ENCODE peak calls at places on chromosomes 1 and 21, in four cellular contexts. E is H9, D is H1, M is trophoblast cell. Z is an unnamed sample.

GRCh38 chr1:31230378-31230777 is 9.3 kb downstream of the NKAIN1 start:
- DNase-seq in E (no peak), D (no peak), M (no peak), Z (no peak)

GRCh38 chr1:52153898-52154297 is 12.0 kb downstream of the ZFYVE9 start:
- DNase-seq in E (no peak), D (no peak), M (no peak), Z (no peak)

GRCh38 chr1:247338723-247339270 is 7.1 kb upstream of the ZNF496 start:
- DNase-seq in E (no peak), D (no peak), M (no peak), Z (no peak)

GRCh38 chr1:212722270-212722945 is 22.8 kb upstream of the BATF3 start:
- DNase-seq in E (no peak), D (no peak), M (no peak), Z (no peak)

GRCh38 chr21:17513214-17514123 is 626 bp downstream of the CXADR start:
- DNase-seq in E (peak; percentile 36), D (no peak), M (peak; percentile 15), Z (peak; percentile 35)

GRCh38 chr1:76267631-76268030 is 193.1 kb downstream of the ST6GALNAC3 start:
- DNase-seq in E (no peak), D (no peak), M (no peak), Z (no peak)

GRCh38 chr1:16184557-16185303 is 27.7 kb downstream of the ARHGEF19 start:
- DNase-seq in E (no peak), D (no peak), M (no peak), Z (no peak)

GRCh38 chr1:2258996-2259395 is 30.9 kb downstream of the SKI start:
- DNase-seq in E (no peak), D (no peak), M (no peak), Z (no peak)

GRCh38 chr1:66490817-66491216 is 43.1 kb upstream of the SGIP1 start:
- DNase-seq in E (no peak), D (no peak), M (no peak), Z (no peak)

GRCh38 chr1:188689542-188689941 is 1788.1 kb downstream of the BRINP3 start:
- DNase-seq in E (peak; percentile 41), D (no peak), M (peak; percentile 10), Z (no peak)

GRCh38 chr1:30706528-30706927 is 16.9 kb downstream of the MATN1 start:
- DNase-seq in E (no peak), D (no peak), M (no peak), Z (no peak)

GRCh38 chr1:1272341-1273151 is 1.1 kb downstream of the UBE2J2 start:
- DNase-seq in E (no peak), D (no peak), M (no peak), Z (no peak)

GRCh38 chr1:59062743-59063142 is 234.2 kb upstream of the FGGY start:
- DNase-seq in E (no peak), D (no peak), M (peak; percentile 29), Z (no peak)

GRCh38 chr1:92877792-92878191 is 46.0 kb downstream of the RPL5 start:
- DNase-seq in E (no peak), D (no peak), M (no peak), Z (no peak)

GRCh38 chr1:59025898-59026426 is 242.1 kb upstream of the JUN start:
- DNase-seq in E (no peak), D (no peak), M (no peak), Z (no peak)

GRCh38 chr1:47992720-47993119 is 4.5 kb downstream of the TRABD2B start:
- DNase-seq in E (peak; percentile 31), D (no peak), M (no peak), Z (no peak)

GRCh38 chr1:212561501-212561931 is 47.0 kb upstream of the ATF3 start:
- DNase-seq in E (no peak), D (no peak), M (peak; percentile 78), Z (no peak)

GRCh38 chr1:214636436-214636835 is 33.4 kb downstream of the CENPF start:
- DNase-seq in E (no peak), D (no peak), M (no peak), Z (no peak)

GRCh38 chr1:12166834-12167492 is at the start of gene TNFRSF1B:
- DNase-seq in E (peak; percentile 76), D (no peak), M (peak; percentile 50), Z (peak; percentile 48)

GRCh38 chr1:203915811-203916210 is 54.4 kb downstream of the SNRPE start:
- DNase-seq in E (no peak), D (no peak), M (peak; percentile 67), Z (no peak)

GRCh38 chr1:180290265-180291001 is 60.4 kb downstream of the LHX4 start:
- DNase-seq in E (no peak), D (no peak), M (peak; percentile 52), Z (no peak)

GRCh38 chr1:83998599-83999315 is at the start of gene TTLL7:
- DNase-seq in E (peak; percentile 86), D (no peak), M (peak; percentile 42), Z (peak; percentile 85)

GRCh38 chr1:186740324-186740723 is 60.1 kb upstream of the PTGS2 start:
- DNase-seq in E (no peak), D (no peak), M (no peak), Z (no peak)

GRCh38 chr1:94329986-94330385 is 88.2 kb upstream of the ABCD3 start:
- DNase-seq in E (peak; percentile 39), D (no peak), M (no peak), Z (no peak)

GRCh38 chr1:36511804-36512798 is 29.4 kb upstream of the CSF3R start:
- DNase-seq in E (no peak), D (no peak), M (no peak), Z (no peak)

GRCh38 chr1:14538335-14538734 is 60.1 kb upstream of the KAZN start:
- DNase-seq in E (no peak), D (no peak), M (peak; percentile 16), Z (no peak)

GRCh38 chr1:117636637-117637425 is 31.0 kb downstream of the TENT5C start:
- DNase-seq in E (no peak), D (no peak), M (no peak), Z (no peak)

GRCh38 chr21:41956926-41957729 is 3.3 kb upstream of the C2CD2 start:
- DNase-seq in E (no peak), D (no peak), M (peak; percentile 83), Z (no peak)

GRCh38 chr1:147735423-147735822 is 25.0 kb downstream of the GJA5 start:
- DNase-seq in E (no peak), D (no peak), M (no peak), Z (no peak)

GRCh38 chr21:25863031-25863430 is 128.3 kb downstream of the GABPA start:
- DNase-seq in E (no peak), D (no peak), M (no peak), Z (no peak)

GRCh38 chr1:114439369-114439768 is 71.6 kb downstream of the TRIM33 start:
- DNase-seq in E (no peak), D (no peak), M (no peak), Z (no peak)

GRCh38 chr1:228270032-228270431 is 62.2 kb downstream of the OBSCN start:
- DNase-seq in E (no peak), D (no peak), M (no peak), Z (no peak)

GRCh38 chr1:40868051-40868723 is 6.0 kb upstream of the CITED4 start:
- DNase-seq in E (no peak), D (no peak), M (peak; percentile 88), Z (no peak)

GRCh38 chr1:245995474-245995873 is 511.6 kb downstream of the SMYD3 start:
- DNase-seq in E (no peak), D (no peak), M (no peak), Z (no peak)

GRCh38 chr21:44581158-44581557 is 754 bp upstream of the KRTAP10-5 start:
- DNase-seq in E (no peak), D (no peak), M (no peak), Z (no peak)
- H2BK12ac ChIP-seq in E (no peak overlapping the region), D (no peak overlapping the region), M (no peak overlapping the region), Z (no peak overlapping the region)

DNA sequence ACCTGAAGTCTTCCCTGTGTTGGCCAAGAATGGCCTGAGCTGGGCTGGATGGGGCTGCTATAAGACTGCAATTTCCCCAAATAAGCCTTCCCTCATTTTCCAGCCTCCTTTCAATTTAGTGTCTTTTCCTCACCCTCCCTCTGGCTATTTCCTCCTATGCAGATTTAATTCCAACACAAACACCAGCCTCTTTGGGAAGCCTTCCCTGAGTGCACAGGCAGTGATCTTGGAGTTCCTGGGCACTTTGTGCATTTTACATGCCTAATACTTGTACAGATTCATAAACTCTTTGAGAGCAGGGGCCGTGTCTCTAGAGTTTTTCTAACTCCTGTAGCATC is 91.1 kb upstream of the TLR5 start:
- DNase-seq in E (no peak), D (no peak), M (no peak), Z (no peak)
- H2BK5ac ChIP-seq in E (no peak overlapping the region), D (no peak overlapping the region), M (peak overlapping the region; percentile 21), Z (no peak overlapping the region)

GRCh38 chr1:81432654-81433109 is 368.1 kb upstream of the ADGRL2 start:
- DNase-seq in E (no peak), D (no peak), M (no peak), Z (no peak)
- H2BK12ac ChIP-seq in E (no peak overlapping the region), D (peak overlapping the region; percentile 5), M (no peak overlapping the region), Z (no peak overlapping the region)

GRCh38 chr1:234478152-234478480 is 863 bp downstream of the TARBP1 start:
- DNase-seq in E (peak; percentile 76), D (no peak), M (peak; percentile 77), Z (no peak)
- H2BK5ac ChIP-seq in E (no peak overlapping the region), D (no peak overlapping the region), M (peak overlapping the region; percentile 45), Z (peak overlapping the region; percentile 71)

DNA sequence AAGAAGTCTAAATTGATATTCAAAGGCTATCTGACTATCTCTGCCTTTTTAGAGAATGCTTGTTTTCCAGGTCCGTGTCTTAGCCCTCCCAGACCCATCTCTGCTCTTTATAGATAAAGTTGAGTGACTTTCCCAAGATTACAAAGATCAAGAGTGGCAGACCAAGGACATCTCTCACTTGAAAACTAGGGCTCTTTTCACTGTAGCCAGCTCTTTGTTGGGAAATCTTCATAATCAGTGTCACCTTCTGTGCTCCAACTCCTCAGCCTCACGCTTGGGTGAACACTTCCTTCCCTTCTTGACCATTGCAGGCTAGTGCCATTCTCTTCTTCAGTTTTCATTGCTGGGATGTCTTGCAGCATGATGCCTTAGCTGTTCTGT is 211.2 kb downstream of the PBX1 start:
- DNase-seq in E (no peak), D (no peak), M (no peak), Z (no peak)
- H2BK12ac ChIP-seq in E (no peak overlapping the region), D (no peak overlapping the region), M (peak overlapping the region; percentile 78), Z (no peak overlapping the region)

Z was measured in neuronal stem cell.